ENCODE peak calls at places on chromosomes 2 and 18, in five cellular contexts. Y is nephron progenitor cell, R is aorta, A is Kasumi-1, U is HEK293T. E is an unnamed sample.

GRCh38 chr2:236554629-236555282 is 14.9 kb upstream of the ACKR3 start:
- DNase-seq in Y (no peak), R (no peak), A (no peak), U (no peak), E (no peak)

GRCh38 chr2:229446316-229446715 is 175.2 kb upstream of the PID1 start:
- DNase-seq in Y (no peak), R (no peak), A (no peak), U (no peak), E (no peak)

GRCh38 chr2:86249176-86249842 is 50.1 kb downstream of the MRPL35 start:
- DNase-seq in Y (no peak), R (no peak), A (no peak), U (no peak), E (no peak)

GRCh38 chr2:237435844-237436590 is 22.1 kb upstream of the COL6A3 start:
- DNase-seq in Y (no peak), R (peak), A (no peak), U (no peak), E (no peak)

GRCh38 chr2:39736593-39736992 is 42.5 kb downstream of the THUMPD2 start:
- DNase-seq in Y (no peak), R (peak), A (no peak), U (no peak), E (no peak)

GRCh38 chr2:40204268-40204667 is 247.6 kb downstream of the SLC8A1 start:
- DNase-seq in Y (no peak), R (no peak), A (no peak), U (peak), E (no peak)

GRCh38 chr18:62729487-62730386 is 14.4 kb downstream of the PHLPP1 start:
- DNase-seq in Y (no peak), R (no peak), A (no peak), U (no peak), E (no peak)

GRCh38 chr2:133379159-133379558 is 189.1 kb downstream of the NCKAP5 start:
- DNase-seq in Y (no peak), R (no peak), A (no peak), U (no peak), E (no peak)

GRCh38 chr2:145380436-145381017 is 860.6 kb upstream of the ZEB2 start:
- DNase-seq in Y (no peak), R (no peak), A (no peak), U (no peak), E (no peak)

GRCh38 chr18:48806551-48807261 is 144.1 kb downstream of the SMAD7 start:
- DNase-seq in Y (peak), R (peak), A (no peak), U (no peak), E (no peak)

GRCh38 chr2:160956243-160956802 is 203.9 kb upstream of the TANK start:
- DNase-seq in Y (no peak), R (peak), A (no peak), U (no peak), E (peak)